ENCODE peak calls at places on chromosomes 7 and 10, in nine cellular contexts. T, S, Z, K, R, X, P, M and Q are unnamed samples.

GRCh38 chr7:74438327-74438726 is 15.4 kb upstream of the GTF2IRD1 start:
- DNase-seq in R (no peak), K (no peak), P (no peak), M (no peak), T (no peak), X (no peak), S (no peak), Z (no peak), Q (no peak)

GRCh38 chr10:77641788-77642397 is 4.3 kb upstream of the KCNMA1 start:
- DNase-seq in T (no peak), X (peak), R (peak), P (peak), M (peak), K (no peak), S (peak), Z (peak), Q (peak)

GRCh38 chr7:36137258-36137657 is 15.8 kb upstream of the EEPD1 start:
- DNase-seq in M (no peak), R (no peak), S (no peak), P (no peak), X (no peak), K (no peak), Z (no peak), T (no peak), Q (no peak)

GRCh38 chr7:45027774-45028114 is 27.7 kb downstream of the CCM2 start:
- DNase-seq in X (no peak), R (no peak), Z (no peak), S (no peak), T (no peak), M (no peak), P (no peak), K (no peak), Q (no peak)

GRCh38 chr10:16011548-16011947 is 151.2 kb upstream of the MINDY3 start:
- DNase-seq in M (no peak), S (no peak), P (no peak), R (no peak), K (no peak), Z (no peak), T (no peak), X (no peak), Q (peak)

GRCh38 chr7:69775231-69775771 is 177.0 kb downstream of the AUTS2 start:
- DNase-seq in X (peak), S (peak), Z (peak), P (no peak), K (no peak), R (no peak), M (peak), T (no peak), Q (peak)

GRCh38 chr7:135929249-135929648 is 47.9 kb downstream of the MTPN start:
- DNase-seq in X (no peak), M (no peak), S (peak), T (no peak), K (no peak), R (no peak), Z (no peak), P (no peak), Q (peak)

GRCh38 chr7:149753370-149754233 is 19.8 kb downstream of the ZNF467 start:
- DNase-seq in X (no peak), S (no peak), P (no peak), Z (peak), M (peak), K (no peak), R (peak), T (no peak), Q (peak)

GRCh38 chr7:78779788-78780187 is 673.7 kb downstream of the MAGI2 start:
- DNase-seq in Z (no peak), M (no peak), K (no peak), S (no peak), T (no peak), X (no peak), R (no peak), P (no peak), Q (no peak)

GRCh38 chr7:67407351-67407750 is 410.7 kb downstream of the TYW1 start:
- DNase-seq in K (no peak), X (no peak), S (no peak), Z (no peak), R (no peak), M (no peak), P (no peak), T (no peak), Q (no peak)

GRCh38 chr7:3107889-3108570 is 64.4 kb upstream of the CARD11 start:
- DNase-seq in S (peak), R (no peak), T (no peak), X (no peak), P (no peak), M (no peak), K (no peak), Z (no peak), Q (no peak)

GRCh38 chr7:156612930-156613329 is 27.6 kb upstream of the RNF32 start:
- DNase-seq in S (no peak), X (no peak), T (no peak), Z (no peak), K (no peak), R (no peak), P (no peak), M (no peak), Q (no peak)

GRCh38 chr10:92242910-92243671 is 47.8 kb downstream of the CPEB3 start:
- DNase-seq in T (no peak), P (peak), M (no peak), K (peak), R (peak), X (peak), Z (peak), S (peak), Q (peak)

GRCh38 chr7:87934699-87935372 is 785 bp downstream of the ADAM22 start:
- DNase-seq in K (no peak), P (no peak), R (no peak), S (peak), T (no peak), X (no peak), M (no peak), Z (peak), Q (peak)

GRCh38 chr7:119482671-119483070 is 790.3 kb upstream of the KCND2 start:
- DNase-seq in K (no peak), Z (no peak), S (no peak), X (no peak), M (no peak), R (no peak), T (no peak), P (no peak), Q (no peak)

GRCh38 chr7:46776790-46777189 is 805.1 kb downstream of the TNS3 start:
- DNase-seq in R (no peak), S (peak), M (no peak), T (no peak), P (no peak), Z (peak), K (no peak), X (no peak), Q (peak)

GRCh38 chr10:61594430-61594829 is 68.3 kb upstream of the CABCOCO1 start:
- DNase-seq in T (no peak), Z (no peak), X (no peak), M (no peak), P (no peak), R (no peak), K (no peak), S (no peak), Q (no peak)

GRCh38 chr7:82057476-82057875 is 287.6 kb upstream of the HGF start:
- DNase-seq in K (no peak), Z (no peak), P (no peak), R (no peak), T (no peak), X (no peak), M (no peak), S (peak), Q (peak)

GRCh38 chr7:8500286-8500685 is 66.9 kb downstream of the NXPH1 start:
- DNase-seq in Z (no peak), X (no peak), P (no peak), M (no peak), R (no peak), S (no peak), K (no peak), T (no peak), Q (no peak)

GRCh38 chr7:7103343-7104313 is 78.7 kb upstream of the C1GALT1 start:
- DNase-seq in K (no peak), R (peak), P (peak), S (peak), X (no peak), Z (peak), T (peak), M (peak), Q (peak)

GRCh38 chr7:138898255-138898654 is 82.9 kb downstream of the KIAA1549 start:
- DNase-seq in T (no peak), Z (no peak), S (no peak), R (no peak), P (no peak), K (no peak), X (no peak), M (no peak), Q (peak)

GRCh38 chr7:93374345-93374940 is 142.3 kb downstream of the VPS50 start:
- DNase-seq in S (peak), Z (peak), X (no peak), K (no peak), R (peak), M (peak), P (peak), T (no peak), Q (peak)

GRCh38 chr7:118325450-118325808 is 100.9 kb downstream of the ANKRD7 start:
- DNase-seq in S (no peak), X (no peak), R (no peak), Z (no peak), M (no peak), P (no peak), K (no peak), T (no peak), Q (no peak)

GRCh38 chr7:44294325-44295069 is 30.9 kb downstream of the CAMK2B start:
- DNase-seq in X (peak), K (peak), R (no peak), Z (no peak), S (no peak), M (no peak), T (no peak), P (no peak), Q (no peak)

GRCh38 chr7:142720140-142720773 is 29.0 kb upstream of the PRSS1 start:
- DNase-seq in S (no peak), P (no peak), R (no peak), M (no peak), Z (no peak), K (no peak), X (no peak), T (no peak), Q (no peak)

GRCh38 chr7:15854841-15855576 is 168.5 kb upstream of the MEOX2 start:
- DNase-seq in Z (peak), S (peak), P (no peak), T (no peak), K (no peak), R (no peak), M (no peak), X (no peak), Q (no peak)

GRCh38 chr10:65194131-65194530 is 1672.9 kb downstream of the REEP3 start:
- DNase-seq in S (peak), Z (peak), R (no peak), T (no peak), X (no peak), P (no peak), K (no peak), M (no peak), Q (peak)

GRCh38 chr7:21948887-21949469 is 3.3 kb upstream of the CDCA7L start:
- DNase-seq in P (no peak), M (no peak), T (no peak), Z (no peak), S (no peak), K (no peak), R (no peak), X (no peak), Q (no peak)

GRCh38 chr10:106609466-106609865 is 555.0 kb downstream of the SORCS1 start:
- DNase-seq in K (no peak), S (no peak), X (no peak), M (no peak), P (no peak), T (no peak), Z (no peak), R (no peak), Q (no peak)

GRCh38 chr7:45699726-45700390 is 125.7 kb downstream of the ADCY1 start:
- DNase-seq in M (no peak), R (no peak), K (peak), S (no peak), Z (no peak), X (peak), T (no peak), P (no peak), Q (no peak)

GRCh38 chr7:150401861-150402631 is 22.9 kb downstream of the ZNF775 start:
- DNase-seq in R (no peak), S (no peak), X (no peak), M (no peak), K (no peak), T (no peak), P (no peak), Z (no peak), Q (peak)

GRCh38 chr10:104043185-104043830 is 42.4 kb downstream of the COL17A1 start:
- DNase-seq in P (no peak), M (no peak), X (peak), T (no peak), K (no peak), Z (peak), S (peak), R (no peak), Q (peak)

DNA sequence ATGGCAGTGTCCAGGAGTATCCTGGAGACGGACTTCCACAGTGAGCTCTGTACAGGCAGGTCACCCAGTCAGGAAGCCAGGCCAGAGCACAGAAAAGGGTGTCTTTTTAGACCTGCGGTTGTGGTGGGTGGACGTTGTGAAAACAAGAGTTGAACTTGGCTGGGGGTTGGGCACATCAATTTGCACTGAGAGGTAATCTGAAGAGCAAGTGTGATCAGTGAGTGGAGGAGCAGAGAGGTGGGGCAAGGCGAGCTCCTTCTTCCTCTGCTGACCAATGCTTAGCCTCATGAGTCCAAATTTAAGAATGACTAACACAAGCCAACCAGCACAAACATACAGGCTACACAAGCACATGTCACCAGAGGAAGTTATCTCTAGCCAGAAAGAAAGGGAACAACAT is 310.8 kb downstream of the TCERG1L start:
- DNase-seq in X (peak), T (no peak), K (no peak), R (no peak), M (no peak), Z (no peak), S (no peak), P (no peak), Q (no peak)
- H3K4me3 ChIP-seq in X (no peak), T (no peak), K (no peak), R (no peak), M (no peak), Z (no peak), S (no peak), P (no peak), Q (no peak)

GRCh38 chr10:35911954-35912353 is 269.9 kb upstream of the FZD8 start:
- DNase-seq in K (no peak), R (no peak), S (no peak), P (no peak), M (no peak), X (no peak), Z (no peak), T (no peak), Q (no peak)
- TF ChIP-seq CTCF in K (no peak), R (no peak), S (no peak), P (no peak), M (no peak), X (no peak), Z (no peak), T (no peak), Q (no peak)

GRCh38 chr7:124076844-124077243 is 44.0 kb upstream of the TMEM229A start:
- DNase-seq in R (no peak), P (no peak), M (no peak), S (no peak), X (no peak), Z (no peak), K (no peak), T (no peak), Q (no peak)

GRCh38 chr7:124073325-124073676 is 40.4 kb upstream of the TMEM229A start:
- DNase-seq in Z (no peak), S (no peak), R (no peak), X (no peak), T (no peak), P (no peak), M (no peak), K (no peak), Q (no peak)

GRCh38 chr7:124071843-124072242 is 39.0 kb upstream of the TMEM229A start:
- DNase-seq in T (no peak), M (no peak), X (no peak), P (no peak), K (no peak), R (no peak), Z (no peak), S (no peak), Q (no peak)

GRCh38 chr7:124074007-124074406 is 41.1 kb upstream of the TMEM229A start:
- DNase-seq in T (no peak), K (no peak), X (no peak), Z (no peak), S (no peak), R (no peak), M (no peak), P (no peak), Q (no peak)

DNA sequence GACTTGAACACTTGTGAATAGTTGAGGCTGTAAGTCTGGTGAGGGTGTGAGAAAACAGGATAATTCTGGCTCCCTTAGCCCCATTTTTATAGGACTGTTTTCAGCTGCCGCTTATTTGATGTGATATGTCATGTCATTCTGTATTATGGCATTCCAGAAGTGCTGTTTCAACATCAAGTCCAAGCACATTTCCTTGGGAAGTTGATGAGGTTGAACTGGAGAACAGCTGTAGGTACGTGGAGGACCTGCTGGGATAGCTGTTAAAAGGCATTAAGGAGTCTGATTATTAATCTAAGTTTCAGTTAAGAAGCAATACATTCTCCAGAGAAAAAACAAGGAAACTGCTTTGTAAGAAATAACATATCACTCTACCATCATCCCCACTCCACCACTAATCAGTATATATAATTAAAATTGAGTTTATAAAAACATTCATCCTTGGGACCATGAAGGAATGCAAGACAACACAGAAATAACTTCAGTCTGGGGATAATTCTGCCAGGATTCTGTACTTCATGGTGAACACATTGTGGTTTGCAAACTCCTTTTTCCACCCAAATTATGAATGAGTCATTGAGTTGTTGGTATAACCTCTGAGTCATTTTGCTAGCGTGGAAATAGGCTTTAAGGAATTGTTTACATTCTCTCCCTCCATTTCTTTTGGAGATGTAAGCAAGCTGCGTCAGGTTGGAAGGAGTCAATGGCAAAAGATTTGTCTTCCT is 39.9 kb upstream of the TMEM229A start:
- DNase-seq in R (no peak), M (no peak), T (no peak), K (no peak), S (peak), Z (peak), X (no peak), P (no peak), Q (peak)
- H3K4me3 ChIP-seq in R (no peak), M (no peak), T (no peak), K (no peak), S (no peak), Z (no peak), X (no peak), P (no peak), Q (no peak)

DNA sequence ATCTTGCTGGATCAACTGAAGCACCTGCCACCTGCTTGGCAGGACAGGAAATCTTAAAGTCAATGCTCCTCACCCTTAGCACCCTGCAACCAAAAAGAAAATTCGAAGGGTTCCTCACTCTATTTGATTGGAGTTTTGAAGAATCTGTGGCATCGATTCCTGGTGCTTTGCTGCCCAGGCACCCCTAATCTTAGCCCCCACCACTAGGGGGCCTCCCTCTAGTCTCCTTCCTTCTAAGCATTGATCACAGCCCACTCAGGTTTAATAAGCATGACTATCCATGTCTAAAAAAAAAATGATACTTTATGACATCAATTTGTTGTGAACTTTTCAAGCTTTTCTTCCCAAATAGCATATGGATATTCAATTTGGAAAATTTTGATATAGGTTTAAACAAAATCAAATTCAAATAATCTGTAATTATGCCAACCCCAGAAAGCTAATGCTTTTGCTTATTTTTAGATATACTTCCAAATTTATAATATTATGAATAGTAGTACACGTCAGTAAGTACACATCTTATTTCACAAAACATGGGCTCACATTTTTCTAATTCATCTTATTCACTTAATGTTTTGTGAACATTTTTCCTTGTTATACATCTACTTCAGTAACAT is 45.3 kb downstream of the NRG3 start:
- DNase-seq in Z (peak), S (no peak), M (peak), X (no peak), R (no peak), K (no peak), T (no peak), P (no peak), Q (peak)
- TF ChIP-seq CTCF in Z (peak), S (no peak), M (no peak), X (no peak), R (peak), K (peak), T (no peak), P (peak), Q (peak)